ENCODE peak calls at places on chromosomes 7 and 10, in six cellular contexts. One of them, this sample, is unnamed.

GRCh38 chr10:19749185-19749729 is 67.0 kb upstream of the PLXDC2 start:
- DNase-seq in GM12865: no peak
- DNase-seq in nephron progenitor cell: no peak
- DNase-seq in WTC11: no peak
- DNase-seq in type B pancreatic cell: no peak
- DNase-seq in GM13976: no peak
- DNase-seq in this sample: no peak

GRCh38 chr10:82294874-82295378 is 419.9 kb downstream of the NRG3 start:
- DNase-seq in GM12865: no peak
- DNase-seq in nephron progenitor cell: no peak
- DNase-seq in WTC11: no peak
- DNase-seq in type B pancreatic cell: no peak
- DNase-seq in GM13976: no peak
- DNase-seq in this sample: no peak

GRCh38 chr10:3776796-3777571 is 8.0 kb downstream of the KLF6 start:
- DNase-seq in GM12865: no peak
- DNase-seq in nephron progenitor cell: no peak
- DNase-seq in WTC11: no peak
- DNase-seq in type B pancreatic cell: no peak
- DNase-seq in GM13976: no peak
- DNase-seq in this sample: peak

GRCh38 chr7:93558705-93559614 is 15.6 kb downstream of the CALCR start:
- DNase-seq in GM12865: no peak
- DNase-seq in nephron progenitor cell: no peak
- DNase-seq in WTC11: no peak
- DNase-seq in type B pancreatic cell: no peak
- DNase-seq in GM13976: no peak
- DNase-seq in this sample: no peak

GRCh38 chr7:100614308-100614861 is 2.0 kb downstream of the MOSPD3 start:
- DNase-seq in GM12865: no peak
- DNase-seq in nephron progenitor cell: no peak
- DNase-seq in WTC11: no peak
- DNase-seq in type B pancreatic cell: no peak
- DNase-seq in GM13976: no peak
- DNase-seq in this sample: no peak

GRCh38 chr7:37545619-37546356 is 97.1 kb upstream of the ELMO1 start:
- DNase-seq in GM12865: no peak
- DNase-seq in nephron progenitor cell: no peak
- DNase-seq in WTC11: no peak
- DNase-seq in type B pancreatic cell: no peak
- DNase-seq in GM13976: no peak
- DNase-seq in this sample: no peak

GRCh38 chr10:109633846-109634245 is 289.5 kb downstream of the XPNPEP1 start:
- DNase-seq in GM12865: no peak
- DNase-seq in nephron progenitor cell: no peak
- DNase-seq in WTC11: no peak
- DNase-seq in type B pancreatic cell: no peak
- DNase-seq in GM13976: no peak
- DNase-seq in this sample: no peak

GRCh38 chr7:99631311-99632109 is 14.8 kb downstream of the ZSCAN25 start:
- DNase-seq in GM12865: no peak
- DNase-seq in nephron progenitor cell: no peak
- DNase-seq in WTC11: peak
- DNase-seq in type B pancreatic cell: no peak
- DNase-seq in GM13976: no peak
- DNase-seq in this sample: no peak

GRCh38 chr10:133311570-133311969 is 2.9 kb downstream of the ZNF511 start:
- DNase-seq in GM12865: no peak
- DNase-seq in nephron progenitor cell: no peak
- DNase-seq in WTC11: no peak
- DNase-seq in type B pancreatic cell: no peak
- DNase-seq in GM13976: no peak
- DNase-seq in this sample: no peak

GRCh38 chr7:36746347-36746746 is 22.1 kb upstream of the AOAH start:
- DNase-seq in GM12865: no peak
- DNase-seq in nephron progenitor cell: no peak
- DNase-seq in WTC11: no peak
- DNase-seq in type B pancreatic cell: no peak
- DNase-seq in GM13976: no peak
- DNase-seq in this sample: peak

GRCh38 chr7:2687338-2687869 is 598 bp upstream of the AMZ1 start:
- DNase-seq in GM12865: no peak
- DNase-seq in nephron progenitor cell: no peak
- DNase-seq in WTC11: no peak
- DNase-seq in type B pancreatic cell: no peak
- DNase-seq in GM13976: no peak
- DNase-seq in this sample: no peak

GRCh38 chr10:78502208-78502943 is 468.7 kb downstream of the RPS24 start:
- DNase-seq in GM12865: no peak
- DNase-seq in nephron progenitor cell: no peak
- DNase-seq in WTC11: no peak
- DNase-seq in type B pancreatic cell: no peak
- DNase-seq in GM13976: no peak
- DNase-seq in this sample: no peak

GRCh38 chr10:5800782-5801181 is 12.5 kb downstream of the GDI2 start:
- DNase-seq in GM12865: no peak
- DNase-seq in nephron progenitor cell: no peak
- DNase-seq in WTC11: no peak
- DNase-seq in type B pancreatic cell: no peak
- DNase-seq in GM13976: no peak
- DNase-seq in this sample: no peak

GRCh38 chr10:11505636-11506035 is 105.8 kb downstream of the USP6NL start:
- DNase-seq in GM12865: peak
- DNase-seq in nephron progenitor cell: no peak
- DNase-seq in WTC11: no peak
- DNase-seq in type B pancreatic cell: no peak
- DNase-seq in GM13976: no peak
- DNase-seq in this sample: no peak

DNA sequence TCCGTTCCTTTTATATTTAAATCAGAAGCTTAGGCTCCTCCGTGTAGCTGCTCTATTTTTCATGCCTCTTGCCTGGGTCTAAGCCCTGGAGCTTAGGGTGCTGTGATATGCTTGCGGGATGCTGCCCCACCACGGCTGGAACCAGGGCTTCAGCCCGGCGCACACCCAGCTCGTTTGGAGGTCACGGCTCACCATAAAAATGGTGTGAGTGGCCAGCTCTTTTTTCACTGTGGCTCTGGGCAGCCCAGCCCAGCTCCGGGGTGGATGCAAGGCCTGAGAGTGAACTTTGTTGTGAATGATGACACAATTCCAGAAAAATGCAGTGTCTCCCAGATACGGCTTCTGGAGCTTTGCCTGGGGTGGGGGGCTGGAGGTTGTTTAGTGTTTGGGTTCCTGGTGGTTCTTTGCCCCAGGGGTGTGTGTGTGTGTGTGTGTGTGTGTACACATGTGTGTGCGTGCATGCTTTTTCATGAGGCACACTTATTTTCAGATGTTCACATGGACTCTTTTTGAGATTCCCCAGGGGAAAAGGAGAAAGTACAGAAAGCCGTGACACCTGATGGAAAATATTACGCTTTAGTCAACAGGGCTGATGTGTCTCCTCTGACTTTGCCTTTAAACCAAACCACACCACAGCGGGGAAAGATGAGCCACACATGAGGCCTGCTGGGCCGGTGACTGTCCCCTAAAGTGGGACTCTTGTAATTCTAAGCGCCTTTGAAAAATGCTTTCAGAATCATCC is 46.2 kb downstream of the GRK5 start:
- DNase-seq in GM12865: no peak
- DNase-seq in nephron progenitor cell: peak
- DNase-seq in WTC11: peak
- DNase-seq in type B pancreatic cell: no peak
- DNase-seq in GM13976: peak
- DNase-seq in this sample: no peak
- TF ChIP-seq CTCF in GM12865: no peak
- TF ChIP-seq CTCF in nephron progenitor cell: no peak
- TF ChIP-seq CTCF in WTC11: no peak
- TF ChIP-seq CTCF in type B pancreatic cell: no peak
- TF ChIP-seq CTCF in GM13976: no peak
- TF ChIP-seq CTCF in this sample: no peak

GRCh38 chr7:70506463-70506862 is 625.5 kb upstream of the GALNT17 start:
- DNase-seq in GM12865: peak
- DNase-seq in nephron progenitor cell: peak
- DNase-seq in WTC11: peak
- DNase-seq in type B pancreatic cell: no peak
- DNase-seq in GM13976: no peak
- DNase-seq in this sample: no peak
- TF ChIP-seq CTCF in GM12865: peak
- TF ChIP-seq CTCF in nephron progenitor cell: peak
- TF ChIP-seq CTCF in WTC11: no peak
- TF ChIP-seq CTCF in type B pancreatic cell: peak
- TF ChIP-seq CTCF in GM13976: no peak
- TF ChIP-seq CTCF in this sample: no peak

GRCh38 chr7:24821045-24821853 is 64.0 kb upstream of the GSDME start:
- DNase-seq in GM12865: peak
- DNase-seq in nephron progenitor cell: no peak
- DNase-seq in WTC11: no peak
- DNase-seq in type B pancreatic cell: no peak
- DNase-seq in GM13976: peak
- DNase-seq in this sample: peak
- TF ChIP-seq CTCF in GM12865: no peak
- TF ChIP-seq CTCF in nephron progenitor cell: no peak
- TF ChIP-seq CTCF in WTC11: no peak
- TF ChIP-seq CTCF in type B pancreatic cell: no peak
- TF ChIP-seq CTCF in GM13976: peak
- TF ChIP-seq CTCF in this sample: no peak

DNA sequence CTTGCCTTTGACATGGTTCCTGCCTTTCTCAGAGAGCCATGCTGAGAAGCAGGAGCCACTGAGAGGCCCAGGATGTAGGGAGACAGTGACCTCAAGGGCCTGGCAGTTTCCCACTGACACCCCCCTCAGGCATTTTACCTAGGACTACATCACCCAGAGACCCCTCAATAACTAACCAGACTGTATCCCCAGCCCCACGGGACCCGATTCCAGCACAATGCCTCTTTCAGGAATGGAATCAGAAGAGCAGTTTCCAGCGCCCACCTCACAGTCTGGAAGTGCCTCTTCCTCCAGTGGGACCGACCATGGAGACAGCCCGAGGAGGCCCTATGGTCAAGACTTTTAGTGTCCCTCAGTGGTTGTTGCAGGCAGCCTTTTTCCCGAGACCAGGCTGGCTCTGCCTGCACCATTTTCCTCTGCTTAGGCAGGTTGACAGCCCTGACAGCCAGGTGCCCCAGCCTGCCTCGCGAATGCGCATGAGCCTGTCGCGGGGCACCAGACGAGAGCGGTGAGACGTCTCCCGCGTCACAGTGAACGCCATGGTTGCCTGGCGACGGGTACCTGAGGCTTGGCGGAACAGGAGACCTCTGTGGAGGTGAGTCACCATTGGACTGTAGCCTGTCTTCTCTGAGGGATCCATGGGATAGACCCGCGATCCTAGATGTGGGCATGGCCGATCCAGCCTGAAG is 28.4 kb upstream of the ZNF273 start:
- DNase-seq in GM12865: no peak
- DNase-seq in nephron progenitor cell: no peak
- DNase-seq in WTC11: no peak
- DNase-seq in type B pancreatic cell: no peak
- DNase-seq in GM13976: peak
- DNase-seq in this sample: no peak
- TF ChIP-seq CTCF in GM12865: no peak
- TF ChIP-seq CTCF in nephron progenitor cell: no peak
- TF ChIP-seq CTCF in WTC11: no peak
- TF ChIP-seq CTCF in type B pancreatic cell: no peak
- TF ChIP-seq CTCF in GM13976: no peak
- TF ChIP-seq CTCF in this sample: no peak

GRCh38 chr10:124875596-124875995 is 66.3 kb upstream of the ZRANB1 start:
- DNase-seq in GM12865: no peak
- DNase-seq in nephron progenitor cell: no peak
- DNase-seq in WTC11: no peak
- DNase-seq in type B pancreatic cell: no peak
- DNase-seq in GM13976: no peak
- DNase-seq in this sample: no peak
- TF ChIP-seq CTCF in GM12865: no peak
- TF ChIP-seq CTCF in nephron progenitor cell: no peak
- TF ChIP-seq CTCF in WTC11: no peak
- TF ChIP-seq CTCF in type B pancreatic cell: peak
- TF ChIP-seq CTCF in GM13976: no peak
- TF ChIP-seq CTCF in this sample: no peak

This sample was measured in CD14-positive monocyte.